ENCODE peak calls at places on chromosomes 11 and 22, in five cellular contexts. One of them, this sample, is unnamed.

GRCh38 chr11:77590194-77590591 is 440 bp downstream of the AQP11 start:
- DNase-seq in stimulated activated CD4-positive, alpha-beta T cell treated with anti-CD3 and anti-CD28 coated beads, Interleukin-15, amount 100 ng/mL, for 1 hour: no peak
- DNase-seq in AML-193: no peak
- DNase-seq in A172: no peak
- DNase-seq in small intestine: peak; percentile 76
- DNase-seq in this sample: no peak

GRCh38 chr11:93099811-93100210 is 98.0 kb downstream of the SLC36A4 start:
- DNase-seq in stimulated activated CD4-positive, alpha-beta T cell treated with anti-CD3 and anti-CD28 coated beads, Interleukin-15, amount 100 ng/mL, for 1 hour: no peak
- DNase-seq in AML-193: no peak
- DNase-seq in A172: no peak
- DNase-seq in small intestine: no peak
- DNase-seq in this sample: no peak

GRCh38 chr22:24161909-24162308 is 19.4 kb upstream of the SUSD2 start:
- DNase-seq in stimulated activated CD4-positive, alpha-beta T cell treated with anti-CD3 and anti-CD28 coated beads, Interleukin-15, amount 100 ng/mL, for 1 hour: no peak
- DNase-seq in AML-193: no peak
- DNase-seq in A172: no peak
- DNase-seq in small intestine: no peak
- DNase-seq in this sample: no peak

GRCh38 chr11:62256281-62256680 is 13.7 kb upstream of the SCGB2A2 start:
- DNase-seq in stimulated activated CD4-positive, alpha-beta T cell treated with anti-CD3 and anti-CD28 coated beads, Interleukin-15, amount 100 ng/mL, for 1 hour: no peak
- DNase-seq in AML-193: no peak
- DNase-seq in A172: peak; percentile 7
- DNase-seq in small intestine: no peak
- DNase-seq in this sample: no peak

GRCh38 chr22:44133161-44133560 is 47.6 kb upstream of the PARVG start:
- DNase-seq in stimulated activated CD4-positive, alpha-beta T cell treated with anti-CD3 and anti-CD28 coated beads, Interleukin-15, amount 100 ng/mL, for 1 hour: no peak
- DNase-seq in AML-193: no peak
- DNase-seq in A172: no peak
- DNase-seq in small intestine: no peak
- DNase-seq in this sample: no peak

GRCh38 chr11:70717961-70718595 is 319.7 kb downstream of the CTTN start:
- DNase-seq in stimulated activated CD4-positive, alpha-beta T cell treated with anti-CD3 and anti-CD28 coated beads, Interleukin-15, amount 100 ng/mL, for 1 hour: no peak
- DNase-seq in AML-193: no peak
- DNase-seq in A172: no peak
- DNase-seq in small intestine: no peak
- DNase-seq in this sample: no peak

GRCh38 chr11:45266693-45267451 is 19.3 kb downstream of the SYT13 start:
- DNase-seq in stimulated activated CD4-positive, alpha-beta T cell treated with anti-CD3 and anti-CD28 coated beads, Interleukin-15, amount 100 ng/mL, for 1 hour: no peak
- DNase-seq in AML-193: no peak
- DNase-seq in A172: no peak
- DNase-seq in small intestine: peak; percentile 96
- DNase-seq in this sample: no peak

GRCh38 chr22:26481112-26481693 is 2.4 kb downstream of the HPS4 start:
- DNase-seq in stimulated activated CD4-positive, alpha-beta T cell treated with anti-CD3 and anti-CD28 coated beads, Interleukin-15, amount 100 ng/mL, for 1 hour: no peak
- DNase-seq in AML-193: no peak
- DNase-seq in A172: no peak
- DNase-seq in small intestine: no peak
- DNase-seq in this sample: no peak

GRCh38 chr11:13271060-13271693 is 6.4 kb upstream of the BMAL1 start:
- DNase-seq in stimulated activated CD4-positive, alpha-beta T cell treated with anti-CD3 and anti-CD28 coated beads, Interleukin-15, amount 100 ng/mL, for 1 hour: no peak
- DNase-seq in AML-193: no peak
- DNase-seq in A172: no peak
- DNase-seq in small intestine: peak; percentile 90
- DNase-seq in this sample: no peak

GRCh38 chr11:100220801-100221200 is 466.3 kb upstream of the ARHGAP42 start:
- DNase-seq in stimulated activated CD4-positive, alpha-beta T cell treated with anti-CD3 and anti-CD28 coated beads, Interleukin-15, amount 100 ng/mL, for 1 hour: no peak
- DNase-seq in AML-193: no peak
- DNase-seq in A172: no peak
- DNase-seq in small intestine: no peak
- DNase-seq in this sample: no peak

GRCh38 chr22:36606114-36606513 is 77.1 kb upstream of the EIF3D start:
- DNase-seq in stimulated activated CD4-positive, alpha-beta T cell treated with anti-CD3 and anti-CD28 coated beads, Interleukin-15, amount 100 ng/mL, for 1 hour: no peak
- DNase-seq in AML-193: no peak
- DNase-seq in A172: no peak
- DNase-seq in small intestine: no peak
- DNase-seq in this sample: no peak

GRCh38 chr22:37499789-37500188 is 13.6 kb upstream of the MFNG start:
- DNase-seq in stimulated activated CD4-positive, alpha-beta T cell treated with anti-CD3 and anti-CD28 coated beads, Interleukin-15, amount 100 ng/mL, for 1 hour: no peak
- DNase-seq in AML-193: no peak
- DNase-seq in A172: no peak
- DNase-seq in small intestine: no peak
- DNase-seq in this sample: no peak

This sample was measured in esophagus squamous epithelium.